ENCODE peak calls at places on chromosomes 12 and 14, in nine cellular contexts. T is cardiac fibroblast, A is Caco-2, B is tibial nerve, L is NB4, W is heart left ventricle, Y is astrocyte, M is RWPE1, I is K562. D is an unnamed sample.

GRCh38 chr14:61362072-61362750 is 40.8 kb downstream of the PRKCH start:
- DNase-seq in T (no peak), A (no peak), B (no peak), L (no peak), W (no peak), Y (no peak), M (no peak), I (no peak), D (no peak)

GRCh38 chr14:67526676-67527459 is 6.2 kb upstream of the PLEKHH1 start:
- DNase-seq in T (peak; percentile 68), A (peak; percentile 72), B (no peak), L (peak; percentile 70), W (peak; percentile 37), Y (peak; percentile 16), M (peak; percentile 55), I (peak; percentile 49), D (no peak)

GRCh38 chr14:84825481-84825880 is 704.5 kb upstream of the FLRT2 start:
- DNase-seq in T (peak; percentile 1), A (no peak), B (no peak), L (no peak), W (no peak), Y (peak; percentile 56), M (peak; percentile 82), I (no peak), D (no peak)

GRCh38 chr12:80056232-80056631 is 43.1 kb upstream of the OTOGL start:
- DNase-seq in T (no peak), A (no peak), B (no peak), L (no peak), W (no peak), Y (no peak), M (no peak), I (no peak), D (no peak)

GRCh38 chr12:113424915-113425823 is 3.0 kb downstream of the SDSL start:
- DNase-seq in T (peak; percentile 74), A (peak; percentile 66), B (no peak), L (peak; percentile 81), W (no peak), Y (no peak), M (peak; percentile 37), I (peak; percentile 72), D (no peak)

GRCh38 chr12:27123642-27124041 is 41.3 kb upstream of the C12orf71 start:
- DNase-seq in T (peak; percentile 51), A (no peak), B (no peak), L (peak; percentile 71), W (no peak), Y (no peak), M (peak; percentile 31), I (peak; percentile 20), D (no peak)

GRCh38 chr12:66779466-66779865 is 100.6 kb upstream of the GRIP1 start:
- DNase-seq in T (no peak), A (no peak), B (no peak), L (no peak), W (no peak), Y (no peak), M (no peak), I (no peak), D (no peak)

GRCh38 chr12:58302487-58303011 is 361.2 kb downstream of the ATP23 start:
- DNase-seq in T (no peak), A (peak; percentile 4), B (no peak), L (no peak), W (no peak), Y (no peak), M (no peak), I (no peak), D (no peak)

GRCh38 chr14:105065280-105066228 is at the start of gene GPR132:
- DNase-seq in T (no peak), A (no peak), B (no peak), L (peak; percentile 98), W (peak; percentile 68), Y (peak; percentile 42), M (no peak), I (no peak), D (no peak)

GRCh38 chr14:105255021-105255507 is 6.7 kb downstream of the BTBD6 start:
- DNase-seq in T (peak; percentile 12), A (no peak), B (no peak), L (peak; percentile 45), W (no peak), Y (peak; percentile 16), M (no peak), I (no peak), D (no peak)

GRCh38 chr12:128510527-128510926 is 243.6 kb downstream of the TMEM132C start:
- DNase-seq in T (no peak), A (no peak), B (no peak), L (no peak), W (no peak), Y (no peak), M (no peak), I (no peak), D (no peak)

GRCh38 chr12:74794522-74794921 is 256.9 kb downstream of the ATXN7L3B start:
- DNase-seq in T (no peak), A (no peak), B (no peak), L (no peak), W (no peak), Y (peak; percentile 57), M (no peak), I (no peak), D (no peak)

GRCh38 chr14:52951730-52952481 is 1.1 kb upstream of the FERMT2 start:
- DNase-seq in T (peak; percentile 91), A (peak; percentile 72), B (no peak), L (peak; percentile 15), W (peak; percentile 65), Y (peak; percentile 65), M (peak; percentile 66), I (no peak), D (no peak)

GRCh38 chr14:99415496-99416281 is 65.0 kb downstream of the SETD3 start:
- DNase-seq in T (peak; percentile 89), A (peak; percentile 74), B (no peak), L (peak; percentile 83), W (no peak), Y (peak; percentile 57), M (peak; percentile 63), I (peak; percentile 50), D (no peak)

GRCh38 chr12:96210376-96211055 is 16.3 kb downstream of the ELK3 start:
- DNase-seq in T (no peak), A (no peak), B (no peak), L (no peak), W (no peak), Y (no peak), M (no peak), I (no peak), D (no peak)

GRCh38 chr12:90028620-90029051 is 320.0 kb upstream of the ATP2B1 start:
- DNase-seq in T (peak; percentile 24), A (no peak), B (no peak), L (no peak), W (no peak), Y (peak; percentile 19), M (no peak), I (no peak), D (no peak)

GRCh38 chr12:13851828-13852227 is 129.6 kb downstream of the GRIN2B start:
- DNase-seq in T (no peak), A (no peak), B (no peak), L (no peak), W (no peak), Y (no peak), M (no peak), I (no peak), D (no peak)

GRCh38 chr14:103385994-103386491 is 828 bp downstream of the MARK3 start:
- DNase-seq in T (peak; percentile 46), A (peak; percentile 30), B (no peak), L (peak; percentile 62), W (peak; percentile 49), Y (no peak), M (no peak), I (no peak), D (no peak)

GRCh38 chr14:36346052-36346451 is 25.6 kb upstream of the MBIP start:
- DNase-seq in T (no peak), A (no peak), B (no peak), L (no peak), W (no peak), Y (no peak), M (no peak), I (no peak), D (no peak)

GRCh38 chr14:36339817-36340216 is 19.4 kb upstream of the MBIP start:
- DNase-seq in T (no peak), A (no peak), B (no peak), L (peak; percentile 13), W (no peak), Y (no peak), M (no peak), I (no peak), D (no peak)

GRCh38 chr14:36340276-36340890 is 19.9 kb upstream of the MBIP start:
- DNase-seq in T (no peak), A (no peak), B (no peak), L (no peak), W (no peak), Y (no peak), M (no peak), I (no peak), D (no peak)

GRCh38 chr14:36344211-36344610 is 23.8 kb upstream of the MBIP start:
- DNase-seq in T (no peak), A (no peak), B (no peak), L (no peak), W (no peak), Y (peak; percentile 6), M (no peak), I (no peak), D (no peak)
- TF ChIP-seq CTCF in T (no peak), A (no peak), B (no peak), L (no peak), W (no peak), Y (no peak), M (no peak), I (no peak), D (no peak)

DNA sequence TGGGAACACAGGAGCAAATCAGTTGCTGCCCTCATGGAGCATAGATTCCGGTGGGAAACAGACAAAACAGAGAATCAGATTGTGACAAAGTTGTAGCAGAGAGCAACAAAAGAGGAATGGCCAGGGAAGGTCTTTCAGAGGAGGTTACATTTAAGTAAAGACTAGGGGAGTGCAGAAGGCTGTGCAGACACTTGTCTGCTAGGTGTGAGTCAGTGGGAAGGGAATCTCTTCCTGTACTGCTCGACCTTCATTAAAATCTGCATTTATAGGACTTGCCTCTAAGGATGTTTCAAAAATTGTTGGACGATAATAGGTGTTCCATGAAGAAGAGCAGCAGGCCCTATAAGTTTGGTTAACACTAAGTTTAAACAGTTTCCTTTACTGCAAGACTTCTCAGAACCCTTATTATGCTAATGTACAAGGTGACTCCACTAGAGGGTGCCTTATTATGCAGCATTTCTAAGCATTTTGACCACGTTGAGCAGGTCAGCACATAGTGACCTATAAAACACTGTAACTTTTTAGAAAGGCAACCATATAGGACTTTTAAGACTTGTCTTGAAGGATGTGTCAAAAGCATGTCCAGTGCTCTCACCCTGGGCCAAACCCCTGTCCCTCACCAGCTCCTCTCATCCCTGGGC is 91.8 kb upstream of the RIC8B start:
- DNase-seq in T (peak; percentile 57), A (no peak), B (no peak), L (peak; percentile 53), W (no peak), Y (peak; percentile 7), M (no peak), I (no peak), D (no peak)
- TF ChIP-seq CTCF in T (peak; percentile 35), A (peak; percentile 21), B (no peak), L (peak; percentile 29), W (peak; percentile 36), Y (peak; percentile 12), M (no peak), I (peak; percentile 18), D (no peak)

GRCh38 chr12:71125515-71125914 is 32.3 kb downstream of the TSPAN8 start:
- DNase-seq in T (peak; percentile 22), A (no peak), B (no peak), L (no peak), W (no peak), Y (no peak), M (no peak), I (no peak), D (no peak)
- TF ChIP-seq CTCF in T (no peak), A (peak; percentile 25), B (no peak), L (no peak), W (no peak), Y (no peak), M (no peak), I (peak; percentile 57), D (no peak)

GRCh38 chr14:20031058-20031457 is 4.8 kb downstream of the OR4K13 start:
- DNase-seq in T (no peak), A (no peak), B (no peak), L (no peak), W (no peak), Y (no peak), M (no peak), I (no peak), D (no peak)
- TF ChIP-seq CTCF in T (no peak), A (no peak), B (no peak), L (no peak), W (no peak), Y (no peak), M (no peak), I (no peak), D (no peak)